ENCODE peak calls at places on chromosomes 3 and 15, in nine cellular contexts. C is H9, E is AG09309, L is type B pancreatic cell, D is glutamatergic neuron, O is GM23338, V is A549, G is upper lobe of left lung, Z is tibial nerve. Y is an unnamed sample.

GRCh38 chr15:65303687-65304392 is 637 bp upstream of the RNU5B-1 start:
- DNase-seq in L (no peak), V (no peak), Z (no peak), E (no peak), D (no peak), G (no peak), C (peak), O (peak), Y (peak)

GRCh38 chr3:141336672-141337522 is 31.4 kb upstream of the ZBTB38 start:
- DNase-seq in G (no peak), C (no peak), Z (no peak), D (no peak), L (no peak), V (no peak), E (peak), O (no peak), Y (no peak)

GRCh38 chr15:99635794-99636193 is 70.0 kb downstream of the MEF2A start:
- DNase-seq in E (no peak), G (no peak), Z (no peak), C (no peak), D (no peak), V (no peak), L (no peak), O (no peak), Y (no peak)

GRCh38 chr3:139251529-139251928 is 92.3 kb upstream of the MRPS22 start:
- DNase-seq in G (no peak), O (no peak), C (no peak), Z (no peak), V (no peak), E (no peak), D (no peak), L (peak), Y (no peak)

GRCh38 chr3:128170866-128171516 is 17.7 kb downstream of the EEFSEC start:
- DNase-seq in O (peak), V (peak), C (no peak), D (peak), E (peak), G (no peak), Z (no peak), L (no peak), Y (peak)

GRCh38 chr3:162112719-162113118 is 616.1 kb downstream of the OTOL1 start:
- DNase-seq in L (no peak), E (no peak), V (no peak), G (no peak), D (no peak), Z (no peak), O (no peak), C (no peak), Y (no peak)

GRCh38 chr3:155504682-155505081 is 211.2 kb upstream of the STRIT1 start:
- DNase-seq in L (no peak), V (no peak), O (no peak), C (no peak), G (no peak), E (no peak), D (no peak), Z (no peak), Y (no peak)

GRCh38 chr3:156551746-156552145 is 3.2 kb downstream of the SSR3 start:
- DNase-seq in V (no peak), E (peak), C (no peak), L (no peak), G (no peak), O (no peak), Z (no peak), D (no peak), Y (no peak)

GRCh38 chr3:159650751-159651150 is 337.9 kb upstream of the IL12A start:
- DNase-seq in L (no peak), C (no peak), Z (no peak), E (no peak), O (no peak), V (no peak), D (no peak), G (no peak), Y (no peak)

GRCh38 chr3:64303881-64304280 is 78.6 kb upstream of the PRICKLE2 start:
- DNase-seq in L (no peak), G (peak), O (no peak), D (no peak), C (no peak), V (no peak), E (no peak), Z (no peak), Y (no peak)

GRCh38 chr3:167684389-167684993 is 30.7 kb upstream of the WDR49 start:
- DNase-seq in V (peak), E (peak), Z (no peak), O (peak), G (no peak), L (no peak), D (no peak), C (no peak), Y (no peak)

GRCh38 chr3:120147072-120147871 is 53.0 kb upstream of the GSK3B start:
- DNase-seq in V (no peak), E (no peak), Z (no peak), D (no peak), L (no peak), G (no peak), C (peak), O (peak), Y (no peak)
- TF ChIP-seq CTCF in V (no peak), E (no peak), Z (no peak), D (no peak), L (no peak), G (no peak), C (peak), O (peak), Y (no peak)

GRCh38 chr15:62907275-62907674 is 135.3 kb upstream of the TPM1 start:
- DNase-seq in E (no peak), O (no peak), Z (no peak), C (no peak), L (no peak), D (no peak), G (no peak), V (no peak), Y (no peak)

GRCh38 chr15:62914461-62915079 is 128.0 kb upstream of the TPM1 start:
- DNase-seq in G (no peak), L (no peak), V (no peak), D (no peak), O (peak), Z (no peak), C (no peak), E (no peak), Y (no peak)

GRCh38 chr15:62912282-62912681 is 130.3 kb upstream of the TPM1 start:
- DNase-seq in Z (no peak), O (no peak), C (no peak), L (no peak), E (no peak), D (no peak), V (no peak), G (no peak), Y (no peak)

GRCh38 chr15:62909257-62909656 is 133.3 kb upstream of the TPM1 start:
- DNase-seq in L (no peak), V (no peak), Z (no peak), E (no peak), G (no peak), D (no peak), O (no peak), C (no peak), Y (no peak)

DNA sequence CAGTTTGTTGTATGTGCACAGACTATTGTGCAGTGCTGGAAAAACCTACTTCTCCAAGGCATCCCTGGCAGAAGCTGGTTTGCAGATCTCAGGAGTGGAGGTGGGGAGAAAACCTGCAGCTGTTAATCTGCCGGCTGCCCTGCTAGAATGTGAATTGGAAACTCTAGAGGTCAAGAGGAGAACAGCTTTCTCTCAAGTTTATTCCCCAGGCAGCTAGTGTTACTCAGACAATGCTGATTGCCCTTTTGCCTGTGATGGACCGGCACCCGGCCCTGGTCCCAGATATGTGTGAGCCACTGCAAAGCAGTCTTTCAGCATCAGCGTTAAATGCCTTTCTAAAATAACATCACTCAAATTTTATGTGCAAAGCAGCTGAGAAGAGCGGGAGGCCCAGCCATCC is 129.7 kb upstream of the TPM1 start:
- DNase-seq in C (peak), L (no peak), E (no peak), O (peak), V (peak), Z (no peak), G (no peak), D (no peak), Y (no peak)
- TF ChIP-seq CTCF in C (peak), L (peak), E (no peak), O (no peak), V (no peak), Z (no peak), G (no peak), D (peak), Y (no peak)

GRCh38 chr3:77825045-77825827 is 785.3 kb downstream of the ROBO2 start:
- DNase-seq in C (no peak), Z (no peak), O (no peak), G (peak), D (no peak), E (peak), V (no peak), L (no peak), Y (no peak)
- TF ChIP-seq CTCF in C (no peak), Z (no peak), O (no peak), G (no peak), D (no peak), E (no peak), V (no peak), L (no peak), Y (no peak)

GRCh38 chr3:149523899-149524298 is 49.4 kb downstream of the TM4SF4 start:
- DNase-seq in D (no peak), V (no peak), C (no peak), E (no peak), L (no peak), G (no peak), Z (no peak), O (no peak), Y (no peak)

GRCh38 chr3:149528344-149528657 is 53.8 kb downstream of the TM4SF4 start:
- DNase-seq in C (no peak), G (no peak), D (no peak), L (no peak), Z (no peak), E (no peak), V (no peak), O (no peak), Y (no peak)

GRCh38 chr3:149532463-149533180 is 58.1 kb downstream of the TM4SF4 start:
- DNase-seq in L (no peak), E (no peak), O (no peak), V (no peak), Z (no peak), G (no peak), D (peak), C (no peak), Y (no peak)

GRCh38 chr3:149529099-149529498 is 54.6 kb downstream of the TM4SF4 start:
- DNase-seq in V (no peak), C (no peak), D (no peak), L (no peak), E (no peak), Z (no peak), G (no peak), O (no peak), Y (no peak)

GRCh38 chr3:149527531-149528343 is 53.2 kb downstream of the TM4SF4 start:
- DNase-seq in G (no peak), D (no peak), E (no peak), O (no peak), C (no peak), L (no peak), Z (no peak), V (peak), Y (no peak)
- TF ChIP-seq CTCF in G (peak), D (no peak), E (peak), O (peak), C (peak), L (peak), Z (peak), V (peak), Y (no peak)

GRCh38 chr3:2096196-2096595 is 2.5 kb upstream of the CNTN4 start:
- DNase-seq in Z (no peak), D (no peak), V (no peak), E (no peak), L (no peak), C (no peak), G (no peak), O (no peak), Y (no peak)

GRCh38 chr3:2099779-2100191 is 1.1 kb downstream of the CNTN4 start:
- DNase-seq in C (peak), L (no peak), O (peak), V (no peak), E (no peak), Z (no peak), D (peak), G (peak), Y (no peak)

GRCh38 chr3:2099028-2099671 is 484 bp downstream of the CNTN4 start:
- DNase-seq in Z (no peak), V (no peak), L (peak), G (peak), C (peak), E (no peak), O (peak), D (peak), Y (no peak)

GRCh38 chr3:2097641-2098191 is 950 bp upstream of the CNTN4 start:
- DNase-seq in L (no peak), V (no peak), D (peak), G (no peak), E (no peak), O (peak), C (peak), Z (no peak), Y (no peak)

GRCh38 chr3:2098398-2099027 is at the start of gene CNTN4:
- DNase-seq in O (peak), D (peak), E (no peak), G (peak), Z (peak), V (peak), L (peak), C (peak), Y (peak)
- TF ChIP-seq CTCF in O (peak), D (peak), E (no peak), G (no peak), Z (peak), V (no peak), L (peak), C (peak), Y (peak)

DNA sequence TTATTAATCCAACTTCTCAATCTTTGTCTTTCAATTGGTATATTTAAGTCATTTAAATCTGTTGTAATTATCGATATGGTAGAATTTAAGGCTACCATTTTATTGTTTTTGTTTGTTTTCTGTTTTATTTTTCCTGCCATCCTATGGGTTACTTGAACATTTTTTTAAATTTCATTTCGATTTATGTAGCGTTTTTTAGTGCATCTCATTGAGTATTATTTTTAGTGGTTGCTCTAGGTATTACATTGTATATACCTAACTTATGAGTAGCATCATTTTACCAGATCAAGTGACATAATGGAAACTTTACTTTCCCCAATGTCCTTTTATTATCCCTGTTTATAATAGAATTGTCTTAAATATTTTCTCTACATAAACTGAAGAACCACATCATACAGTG is 247.5 kb upstream of the MRPL3 start:
- DNase-seq in L (no peak), G (no peak), C (no peak), D (no peak), Z (no peak), E (no peak), O (no peak), V (no peak), Y (no peak)
- TF ChIP-seq CTCF in L (peak), G (no peak), C (no peak), D (peak), Z (no peak), E (no peak), O (no peak), V (no peak), Y (peak)

GRCh38 chr3:111324645-111325044 is 217.4 kb upstream of the CD96 start:
- DNase-seq in V (no peak), O (no peak), C (no peak), G (no peak), D (no peak), L (no peak), Z (no peak), E (no peak), Y (no peak)
- TF ChIP-seq CTCF in V (no peak), O (no peak), C (no peak), G (no peak), D (no peak), L (no peak), Z (no peak), E (no peak), Y (no peak)

DNA sequence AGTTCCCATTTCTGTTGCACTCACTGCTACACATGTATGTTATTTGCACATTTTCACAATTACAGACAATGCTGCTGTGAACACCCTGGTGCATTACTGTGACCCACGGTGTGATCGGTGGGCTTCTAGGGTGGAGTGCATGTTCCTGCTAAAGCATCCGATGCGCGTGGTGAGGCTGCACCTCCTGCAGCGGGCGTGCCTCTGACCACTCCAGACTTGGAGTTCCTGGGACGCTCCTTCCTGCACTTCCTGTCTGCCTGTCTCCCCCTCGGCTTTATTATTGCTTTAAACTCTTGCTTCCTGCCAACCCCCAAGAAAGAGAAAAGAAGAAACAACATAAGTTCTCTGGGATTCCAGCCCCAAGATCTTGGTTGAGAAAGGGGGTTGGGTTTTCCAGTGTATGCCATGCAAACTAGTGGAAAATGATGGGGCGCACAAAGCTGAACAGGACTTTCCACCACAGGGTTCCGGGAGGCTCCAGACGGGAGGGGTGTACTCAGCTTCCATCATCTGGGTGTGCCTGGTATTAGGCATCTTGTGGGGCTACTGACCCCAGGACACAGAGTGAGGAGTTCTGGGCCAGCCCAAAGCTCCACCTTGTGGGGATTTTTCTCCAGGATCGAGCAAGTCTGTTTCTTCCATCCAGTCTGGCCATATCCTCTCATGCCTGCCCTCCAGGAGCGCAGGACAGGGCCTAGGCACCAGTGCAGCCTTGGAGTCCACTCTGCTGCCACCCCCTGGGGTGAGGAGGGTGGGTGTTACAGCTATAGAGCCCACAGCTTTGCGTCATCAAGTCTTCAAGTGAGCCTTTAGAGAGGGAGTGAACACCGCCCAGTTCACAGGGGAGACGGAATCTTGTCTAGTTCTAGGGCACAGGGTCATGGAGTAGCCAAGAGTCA is 11.2 kb downstream of the RPL32 start:
- DNase-seq in V (no peak), L (no peak), Z (no peak), C (peak), O (peak), D (no peak), G (no peak), E (no peak), Y (no peak)
- TF ChIP-seq CTCF in V (peak), L (no peak), Z (no peak), C (peak), O (peak), D (no peak), G (no peak), E (peak), Y (no peak)

GRCh38 chr15:55993111-55993803 is at the start of gene NEDD4:
- DNase-seq in L (peak), E (peak), Z (peak), D (peak), C (peak), O (peak), V (peak), G (peak), Y (peak)
- TF ChIP-seq CTCF in L (peak), E (peak), Z (peak), D (peak), C (peak), O (peak), V (peak), G (peak), Y (no peak)

GRCh38 chr15:47988564-47988963 is 132.2 kb upstream of the SLC24A5 start:
- DNase-seq in Z (no peak), O (peak), V (no peak), E (no peak), G (no peak), C (no peak), L (no peak), D (no peak), Y (no peak)

GRCh38 chr15:47987461-47987860 is 133.3 kb upstream of the SLC24A5 start:
- DNase-seq in E (no peak), Z (no peak), L (no peak), V (no peak), G (no peak), D (no peak), C (no peak), O (no peak), Y (no peak)

GRCh38 chr15:47985568-47985967 is 135.2 kb upstream of the SLC24A5 start:
- DNase-seq in Z (no peak), E (no peak), V (no peak), O (no peak), L (no peak), C (no peak), D (no peak), G (no peak), Y (no peak)

GRCh38 chr15:47990821-47991220 is 130.0 kb upstream of the SLC24A5 start:
- DNase-seq in O (no peak), L (no peak), D (no peak), C (no peak), Z (no peak), V (no peak), G (no peak), E (no peak), Y (no peak)

GRCh38 chr15:47987908-47988532 is 132.8 kb upstream of the SLC24A5 start:
- DNase-seq in E (peak), Z (no peak), D (no peak), L (no peak), G (no peak), C (no peak), V (peak), O (peak), Y (no peak)
- TF ChIP-seq CTCF in E (peak), Z (peak), D (peak), L (peak), G (peak), C (peak), V (peak), O (peak), Y (peak)